ENCODE peak calls at places on chromosomes 16 and 17, in eight cellular contexts. One of them, this sample, is unnamed.

GRCh38 chr16:23924138-23924537 is 88.4 kb downstream of the PRKCB start:
- DNase-seq in non-pigmented ciliary epithelial cell: no peak
- DNase-seq in activated CD4-positive, alpha-beta memory T cell treated with anti-CD3 and anti-CD28 coated beads, Interleukin-2, amount 10 ng/mL, durations not matched to agents 7 days and 5 days: no peak
- DNase-seq in nucleus accumbens: no peak
- DNase-seq in T1000: no peak
- DNase-seq in pulmonary artery endothelial cell: no peak
- DNase-seq in fibroblast of villous mesenchyme: no peak
- DNase-seq in neuronal stem cell: no peak
- DNase-seq in this sample: no peak

GRCh38 chr16:81520560-81521135 is 76.0 kb downstream of the CMIP start:
- DNase-seq in non-pigmented ciliary epithelial cell: no peak
- DNase-seq in activated CD4-positive, alpha-beta memory T cell treated with anti-CD3 and anti-CD28 coated beads, Interleukin-2, amount 10 ng/mL, durations not matched to agents 7 days and 5 days: no peak
- DNase-seq in nucleus accumbens: no peak
- DNase-seq in T1000: no peak
- DNase-seq in pulmonary artery endothelial cell: no peak
- DNase-seq in fibroblast of villous mesenchyme: no peak
- DNase-seq in neuronal stem cell: no peak
- DNase-seq in this sample: no peak

GRCh38 chr16:84911490-84912216 is 91.9 kb downstream of the CRISPLD2 start:
- DNase-seq in non-pigmented ciliary epithelial cell: no peak
- DNase-seq in activated CD4-positive, alpha-beta memory T cell treated with anti-CD3 and anti-CD28 coated beads, Interleukin-2, amount 10 ng/mL, durations not matched to agents 7 days and 5 days: no peak
- DNase-seq in nucleus accumbens: no peak
- DNase-seq in T1000: no peak
- DNase-seq in pulmonary artery endothelial cell: no peak
- DNase-seq in fibroblast of villous mesenchyme: peak; percentile 81
- DNase-seq in neuronal stem cell: no peak
- DNase-seq in this sample: no peak

GRCh38 chr16:2468142-2468724 is 2.9 kb upstream of the NTN3 start:
- DNase-seq in non-pigmented ciliary epithelial cell: no peak
- DNase-seq in activated CD4-positive, alpha-beta memory T cell treated with anti-CD3 and anti-CD28 coated beads, Interleukin-2, amount 10 ng/mL, durations not matched to agents 7 days and 5 days: no peak
- DNase-seq in nucleus accumbens: no peak
- DNase-seq in T1000: peak; percentile 40
- DNase-seq in pulmonary artery endothelial cell: no peak
- DNase-seq in fibroblast of villous mesenchyme: peak; percentile 19
- DNase-seq in neuronal stem cell: no peak
- DNase-seq in this sample: no peak

GRCh38 chr17:73770115-73770848 is 126.0 kb upstream of the SDK2 start:
- DNase-seq in non-pigmented ciliary epithelial cell: peak; percentile 18
- DNase-seq in activated CD4-positive, alpha-beta memory T cell treated with anti-CD3 and anti-CD28 coated beads, Interleukin-2, amount 10 ng/mL, durations not matched to agents 7 days and 5 days: no peak
- DNase-seq in nucleus accumbens: peak; percentile 11
- DNase-seq in T1000: no peak
- DNase-seq in pulmonary artery endothelial cell: peak; percentile 3
- DNase-seq in fibroblast of villous mesenchyme: peak; percentile 88
- DNase-seq in neuronal stem cell: no peak
- DNase-seq in this sample: no peak

GRCh38 chr16:84614914-84615813 is 2.7 kb downstream of the COTL1 start:
- DNase-seq in non-pigmented ciliary epithelial cell: no peak
- DNase-seq in activated CD4-positive, alpha-beta memory T cell treated with anti-CD3 and anti-CD28 coated beads, Interleukin-2, amount 10 ng/mL, durations not matched to agents 7 days and 5 days: no peak
- DNase-seq in nucleus accumbens: no peak
- DNase-seq in T1000: no peak
- DNase-seq in pulmonary artery endothelial cell: no peak
- DNase-seq in fibroblast of villous mesenchyme: no peak
- DNase-seq in neuronal stem cell: no peak
- DNase-seq in this sample: no peak

GRCh38 chr17:44830359-44831269 is 527 bp upstream of the GJC1 start:
- DNase-seq in non-pigmented ciliary epithelial cell: no peak
- DNase-seq in activated CD4-positive, alpha-beta memory T cell treated with anti-CD3 and anti-CD28 coated beads, Interleukin-2, amount 10 ng/mL, durations not matched to agents 7 days and 5 days: peak; percentile 18
- DNase-seq in nucleus accumbens: no peak
- DNase-seq in T1000: no peak
- DNase-seq in pulmonary artery endothelial cell: no peak
- DNase-seq in fibroblast of villous mesenchyme: peak; percentile 41
- DNase-seq in neuronal stem cell: no peak
- DNase-seq in this sample: peak; percentile 29

GRCh38 chr17:28228109-28228840 is 90.7 kb upstream of the TMEM97 start:
- DNase-seq in non-pigmented ciliary epithelial cell: no peak
- DNase-seq in activated CD4-positive, alpha-beta memory T cell treated with anti-CD3 and anti-CD28 coated beads, Interleukin-2, amount 10 ng/mL, durations not matched to agents 7 days and 5 days: no peak
- DNase-seq in nucleus accumbens: no peak
- DNase-seq in T1000: no peak
- DNase-seq in pulmonary artery endothelial cell: no peak
- DNase-seq in fibroblast of villous mesenchyme: no peak
- DNase-seq in neuronal stem cell: no peak
- DNase-seq in this sample: no peak

GRCh38 chr16:12764813-12765212 is 38.9 kb downstream of the CPPED1 start:
- DNase-seq in non-pigmented ciliary epithelial cell: no peak
- DNase-seq in activated CD4-positive, alpha-beta memory T cell treated with anti-CD3 and anti-CD28 coated beads, Interleukin-2, amount 10 ng/mL, durations not matched to agents 7 days and 5 days: no peak
- DNase-seq in nucleus accumbens: no peak
- DNase-seq in T1000: no peak
- DNase-seq in pulmonary artery endothelial cell: no peak
- DNase-seq in fibroblast of villous mesenchyme: no peak
- DNase-seq in neuronal stem cell: no peak
- DNase-seq in this sample: no peak

GRCh38 chr16:7581175-7581574 is 248.5 kb downstream of the RBFOX1 start:
- DNase-seq in non-pigmented ciliary epithelial cell: no peak
- DNase-seq in activated CD4-positive, alpha-beta memory T cell treated with anti-CD3 and anti-CD28 coated beads, Interleukin-2, amount 10 ng/mL, durations not matched to agents 7 days and 5 days: no peak
- DNase-seq in nucleus accumbens: no peak
- DNase-seq in T1000: no peak
- DNase-seq in pulmonary artery endothelial cell: no peak
- DNase-seq in fibroblast of villous mesenchyme: no peak
- DNase-seq in neuronal stem cell: no peak
- DNase-seq in this sample: no peak

GRCh38 chr17:49210158-49211029 is at the start of the genes ABI3 and GNGT2:
- DNase-seq in non-pigmented ciliary epithelial cell: no peak
- DNase-seq in activated CD4-positive, alpha-beta memory T cell treated with anti-CD3 and anti-CD28 coated beads, Interleukin-2, amount 10 ng/mL, durations not matched to agents 7 days and 5 days: peak; percentile 74
- DNase-seq in nucleus accumbens: no peak
- DNase-seq in T1000: no peak
- DNase-seq in pulmonary artery endothelial cell: peak; percentile 60
- DNase-seq in fibroblast of villous mesenchyme: peak; percentile 53
- DNase-seq in neuronal stem cell: no peak
- DNase-seq in this sample: peak; percentile 80

GRCh38 chr17:4998027-4998665 is 396 bp downstream of the KIF1C start:
- DNase-seq in non-pigmented ciliary epithelial cell: no peak
- DNase-seq in activated CD4-positive, alpha-beta memory T cell treated with anti-CD3 and anti-CD28 coated beads, Interleukin-2, amount 10 ng/mL, durations not matched to agents 7 days and 5 days: no peak
- DNase-seq in nucleus accumbens: peak; percentile 32
- DNase-seq in T1000: peak; percentile 51
- DNase-seq in pulmonary artery endothelial cell: no peak
- DNase-seq in fibroblast of villous mesenchyme: peak; percentile 39
- DNase-seq in neuronal stem cell: peak; percentile 67
- DNase-seq in this sample: no peak

GRCh38 chr17:17800504-17801021 is 36.2 kb downstream of the SREBF1 start:
- DNase-seq in non-pigmented ciliary epithelial cell: no peak
- DNase-seq in activated CD4-positive, alpha-beta memory T cell treated with anti-CD3 and anti-CD28 coated beads, Interleukin-2, amount 10 ng/mL, durations not matched to agents 7 days and 5 days: no peak
- DNase-seq in nucleus accumbens: no peak
- DNase-seq in T1000: no peak
- DNase-seq in pulmonary artery endothelial cell: no peak
- DNase-seq in fibroblast of villous mesenchyme: no peak
- DNase-seq in neuronal stem cell: no peak
- DNase-seq in this sample: no peak

GRCh38 chr17:1995321-1996242 is 29.6 kb downstream of the RTN4RL1 start:
- DNase-seq in non-pigmented ciliary epithelial cell: no peak
- DNase-seq in activated CD4-positive, alpha-beta memory T cell treated with anti-CD3 and anti-CD28 coated beads, Interleukin-2, amount 10 ng/mL, durations not matched to agents 7 days and 5 days: no peak
- DNase-seq in nucleus accumbens: no peak
- DNase-seq in T1000: no peak
- DNase-seq in pulmonary artery endothelial cell: no peak
- DNase-seq in fibroblast of villous mesenchyme: no peak
- DNase-seq in neuronal stem cell: no peak
- DNase-seq in this sample: no peak

GRCh38 chr17:43540821-43541674 is 5.1 kb downstream of the ETV4 start:
- DNase-seq in non-pigmented ciliary epithelial cell: no peak
- DNase-seq in activated CD4-positive, alpha-beta memory T cell treated with anti-CD3 and anti-CD28 coated beads, Interleukin-2, amount 10 ng/mL, durations not matched to agents 7 days and 5 days: no peak
- DNase-seq in nucleus accumbens: no peak
- DNase-seq in T1000: no peak
- DNase-seq in pulmonary artery endothelial cell: no peak
- DNase-seq in fibroblast of villous mesenchyme: peak; percentile 64
- DNase-seq in neuronal stem cell: no peak
- DNase-seq in this sample: no peak

GRCh38 chr16:56912746-56913703 is 18.9 kb upstream of the HERPUD1 start:
- DNase-seq in non-pigmented ciliary epithelial cell: no peak
- DNase-seq in activated CD4-positive, alpha-beta memory T cell treated with anti-CD3 and anti-CD28 coated beads, Interleukin-2, amount 10 ng/mL, durations not matched to agents 7 days and 5 days: no peak
- DNase-seq in nucleus accumbens: no peak
- DNase-seq in T1000: no peak
- DNase-seq in pulmonary artery endothelial cell: no peak
- DNase-seq in fibroblast of villous mesenchyme: peak; percentile 89
- DNase-seq in neuronal stem cell: no peak
- DNase-seq in this sample: no peak

GRCh38 chr17:64240741-64241347 is 22.2 kb downstream of the TEX2 start:
- DNase-seq in non-pigmented ciliary epithelial cell: no peak
- DNase-seq in activated CD4-positive, alpha-beta memory T cell treated with anti-CD3 and anti-CD28 coated beads, Interleukin-2, amount 10 ng/mL, durations not matched to agents 7 days and 5 days: no peak
- DNase-seq in nucleus accumbens: no peak
- DNase-seq in T1000: peak; percentile 69
- DNase-seq in pulmonary artery endothelial cell: no peak
- DNase-seq in fibroblast of villous mesenchyme: peak; percentile 93
- DNase-seq in neuronal stem cell: no peak
- DNase-seq in this sample: no peak

GRCh38 chr17:21201302-21201602 is 12.7 kb downstream of the TMEM11 start:
- DNase-seq in non-pigmented ciliary epithelial cell: no peak
- DNase-seq in activated CD4-positive, alpha-beta memory T cell treated with anti-CD3 and anti-CD28 coated beads, Interleukin-2, amount 10 ng/mL, durations not matched to agents 7 days and 5 days: no peak
- DNase-seq in nucleus accumbens: no peak
- DNase-seq in T1000: peak; percentile 23
- DNase-seq in pulmonary artery endothelial cell: no peak
- DNase-seq in fibroblast of villous mesenchyme: no peak
- DNase-seq in neuronal stem cell: no peak
- DNase-seq in this sample: no peak

GRCh38 chr16:70604407-70605283 is 41.7 kb upstream of the IL34 start:
- DNase-seq in non-pigmented ciliary epithelial cell: no peak
- DNase-seq in activated CD4-positive, alpha-beta memory T cell treated with anti-CD3 and anti-CD28 coated beads, Interleukin-2, amount 10 ng/mL, durations not matched to agents 7 days and 5 days: no peak
- DNase-seq in nucleus accumbens: no peak
- DNase-seq in T1000: no peak
- DNase-seq in pulmonary artery endothelial cell: no peak
- DNase-seq in fibroblast of villous mesenchyme: no peak
- DNase-seq in neuronal stem cell: no peak
- DNase-seq in this sample: no peak

GRCh38 chr16:12142157-12142556 is 165.6 kb downstream of the SNX29 start:
- DNase-seq in non-pigmented ciliary epithelial cell: no peak
- DNase-seq in activated CD4-positive, alpha-beta memory T cell treated with anti-CD3 and anti-CD28 coated beads, Interleukin-2, amount 10 ng/mL, durations not matched to agents 7 days and 5 days: no peak
- DNase-seq in nucleus accumbens: no peak
- DNase-seq in T1000: no peak
- DNase-seq in pulmonary artery endothelial cell: no peak
- DNase-seq in fibroblast of villous mesenchyme: no peak
- DNase-seq in neuronal stem cell: no peak
- DNase-seq in this sample: no peak